ENCODE peak calls at places on chromosomes 7 and 10, in nine cellular contexts. G is PC-3, I is MCF 10A, Q is DMS153, J is ovary, T is AG09309, Z is NCI-H1694, C is ELR, N is left kidney. P is an unnamed sample.
A peak's percentile ranks its signal among the peaks of the same experiment; 100 is the strongest.

GRCh38 chr10:48456361-48456804 is 148.5 kb downstream of the ARHGAP22 start:
- DNase-seq in Q (peak; percentile 15), C (no peak), Z (no peak), N (peak; percentile 89), T (no peak), J (peak; percentile 62), G (no peak), I (no peak), P (no peak)

GRCh38 chr10:43689618-43689954 is 40.9 kb upstream of the ZNF32 start:
- DNase-seq in J (peak; percentile 38), I (no peak), G (peak; percentile 14), C (peak; percentile 41), Q (peak; percentile 6), Z (no peak), N (peak; percentile 75), T (no peak), P (peak; percentile 38)

GRCh38 chr7:100686201-100686821 is 7.7 kb downstream of the GIGYF1 start:
- DNase-seq in C (no peak), G (no peak), J (no peak), I (no peak), N (no peak), Z (no peak), T (no peak), Q (no peak), P (no peak)

GRCh38 chr7:117901089-117901797 is 28.0 kb upstream of the CTTNBP2 start:
- DNase-seq in Z (no peak), I (no peak), C (no peak), G (no peak), Q (peak; percentile 50), T (no peak), N (peak; percentile 8), J (no peak), P (peak; percentile 86)

GRCh38 chr10:48658243-48658888 is 26.3 kb upstream of the WDFY4 start:
- DNase-seq in N (peak; percentile 89), J (peak; percentile 21), G (peak; percentile 96), C (peak; percentile 79), I (peak; percentile 79), Z (peak; percentile 57), Q (peak; percentile 47), T (no peak), P (peak; percentile 84)

GRCh38 chr7:15972767-15973362 is 286.4 kb upstream of the MEOX2 start:
- DNase-seq in C (peak; percentile 50), Z (no peak), G (no peak), I (peak; percentile 11), T (no peak), Q (no peak), J (no peak), N (peak; percentile 7), P (no peak)

GRCh38 chr7:137975223-137975622 is 26.7 kb downstream of the CREB3L2 start:
- DNase-seq in N (peak; percentile 7), J (no peak), C (peak; percentile 57), G (no peak), T (peak; percentile 59), I (no peak), Z (no peak), Q (no peak), P (no peak)

GRCh38 chr7:127904706-127905056 is 126.6 kb downstream of the LRRC4 start:
- DNase-seq in T (no peak), C (peak; percentile 40), J (no peak), N (no peak), G (no peak), I (no peak), Z (no peak), Q (no peak), P (no peak)

GRCh38 chr7:135335628-135336139 is 102.0 kb downstream of the STRA8 start:
- DNase-seq in C (peak; percentile 67), J (no peak), Q (peak; percentile 73), T (no peak), G (peak; percentile 79), N (peak; percentile 98), I (peak; percentile 96), Z (peak; percentile 52), P (peak; percentile 86)

GRCh38 chr7:44541028-44541869 is at the start of gene NPC1L1:
- DNase-seq in Q (no peak), N (peak; percentile 68), I (no peak), T (no peak), Z (no peak), G (no peak), C (no peak), J (no peak), P (no peak)

GRCh38 chr7:142557971-142558582 is 191.2 kb upstream of the PRSS1 start:
- DNase-seq in G (peak; percentile 79), I (peak; percentile 78), C (peak; percentile 75), N (peak; percentile 50), J (no peak), Q (no peak), T (no peak), Z (peak; percentile 14), P (peak; percentile 65)

GRCh38 chr10:33899578-33900531 is 565.4 kb upstream of the NRP1 start:
- DNase-seq in I (peak; percentile 78), Z (no peak), N (peak; percentile 35), C (no peak), T (no peak), J (no peak), Q (no peak), G (peak; percentile 99), P (no peak)

GRCh38 chr10:128539784-128540759 is 413.8 kb upstream of the MKI67 start:
- DNase-seq in J (no peak), Z (no peak), I (no peak), T (no peak), N (peak; percentile 65), Q (no peak), G (no peak), C (no peak), P (no peak)

GRCh38 chr10:121595806-121596667 is 2.2 kb downstream of the FGFR2 start:
- DNase-seq in J (peak; percentile 20), I (no peak), C (no peak), Z (no peak), Q (no peak), T (no peak), G (no peak), N (peak; percentile 91), P (no peak)

GRCh38 chr7:152577339-152577738 is 98.6 kb downstream of the XRCC2 start:
- DNase-seq in N (no peak), C (no peak), I (no peak), G (no peak), T (no peak), Q (no peak), J (no peak), Z (no peak), P (no peak)

GRCh38 chr10:130719447-130719752 is 583.2 kb downstream of the GLRX3 start:
- DNase-seq in J (no peak), I (no peak), Z (no peak), C (no peak), G (no peak), T (no peak), N (no peak), Q (no peak), P (no peak)

GRCh38 chr7:27154369-27154768 is 2.0 kb upstream of the HOXA3 start:
- DNase-seq in G (no peak), Z (no peak), T (no peak), Q (no peak), N (no peak), J (peak; percentile 6), I (no peak), C (no peak), P (no peak)

GRCh38 chr7:55574062-55574717 is 1.9 kb upstream of the VOPP1 start:
- DNase-seq in I (peak; percentile 61), C (no peak), J (no peak), T (no peak), Z (no peak), N (no peak), G (no peak), Q (no peak), P (no peak)

GRCh38 chr10:131736321-131736980 is 164.4 kb upstream of the PPP2R2D start:
- DNase-seq in C (no peak), G (no peak), J (no peak), Q (no peak), N (no peak), T (no peak), Z (no peak), I (no peak), P (no peak)

GRCh38 chr10:131847241-131847783 is 53.5 kb upstream of the PPP2R2D start:
- DNase-seq in Q (no peak), I (no peak), J (no peak), C (no peak), T (no peak), N (peak; percentile 37), Z (no peak), G (no peak), P (no peak)

GRCh38 chr7:43085017-43085416 is 27.4 kb upstream of the HECW1 start:
- DNase-seq in T (no peak), C (no peak), J (no peak), N (no peak), Z (no peak), G (no peak), I (no peak), Q (no peak), P (no peak)

GRCh38 chr10:78851652-78852051 is 217.1 kb upstream of the ZMIZ1 start:
- DNase-seq in G (no peak), N (peak; percentile 38), T (peak; percentile 23), C (no peak), I (no peak), J (no peak), Z (peak; percentile 33), Q (no peak), P (no peak)

GRCh38 chr10:22280078-22280477 is 36.1 kb upstream of the COMMD3 start:
- DNase-seq in T (no peak), Q (no peak), C (no peak), N (no peak), J (no peak), I (no peak), G (no peak), Z (no peak), P (no peak)

GRCh38 chr7:157396316-157397035 is 59.7 kb downstream of the DNAJB6 start:
- DNase-seq in I (no peak), Q (no peak), G (no peak), J (no peak), Z (no peak), T (no peak), N (no peak), C (no peak), P (no peak)

GRCh38 chr7:47451851-47452205 is 130.1 kb downstream of the TNS3 start:
- DNase-seq in G (no peak), Z (no peak), N (no peak), C (peak; percentile 57), Q (no peak), I (no peak), J (no peak), T (no peak), P (no peak)

GRCh38 chr10:61757001-61757400 is 94.3 kb downstream of the CABCOCO1 start:
- DNase-seq in G (no peak), N (no peak), T (no peak), J (no peak), Q (no peak), I (no peak), C (no peak), Z (no peak), P (no peak)

GRCh38 chr10:126905776-126906703 is 812 bp downstream of the DOCK1 start:
- DNase-seq in T (no peak), Z (no peak), I (peak; percentile 25), J (peak; percentile 30), N (peak; percentile 89), G (no peak), C (peak; percentile 58), Q (no peak), P (peak; percentile 23)

GRCh38 chr10:69715156-69715898 is 85.3 kb downstream of the FAM241B start:
- DNase-seq in Z (no peak), G (peak; percentile 11), C (no peak), I (peak; percentile 50), N (no peak), T (no peak), J (no peak), Q (no peak), P (no peak)

GRCh38 chr10:5942471-5942870 is 34.9 kb downstream of the IL15RA start:
- DNase-seq in C (no peak), Q (no peak), Z (no peak), N (peak; percentile 32), I (no peak), G (no peak), J (no peak), T (no peak), P (no peak)

GRCh38 chr7:70383947-70384475 is 747.9 kb upstream of the GALNT17 start:
- DNase-seq in T (no peak), Z (peak; percentile 99), N (peak; percentile 44), I (no peak), Q (no peak), J (no peak), G (no peak), C (no peak), P (no peak)

GRCh38 chr7:33157781-33158180 is 28.4 kb downstream of the BBS9 start:
- DNase-seq in N (no peak), Z (no peak), G (no peak), C (no peak), T (no peak), Q (no peak), I (no peak), J (no peak), P (no peak)